ENCODE peak calls at places on chromosomes 12 and 14, in nine cellular contexts. M is NCI-H774, V is ELR, E is COLO829, P is WTC11, W is adrenal gland, D is NCI-H1092 treated with DMSO at 0.1 percent for 48 hours, Y is non-pigmented ciliary epithelial cell, X is heart right ventricle. I is an unnamed sample.

GRCh38 chr12:63790608-63790945 is 10.9 kb downstream of the RXYLT1 start:
- DNase-seq in Y (no peak), D (no peak), M (no peak), W (no peak), X (no peak), V (no peak), P (no peak), E (no peak), I (no peak)

GRCh38 chr12:76768566-76768965 is 4.7 kb downstream of the ZDHHC17 start:
- DNase-seq in Y (no peak), E (no peak), D (no peak), M (no peak), V (peak; percentile 45), P (no peak), W (no peak), X (no peak), I (no peak)

GRCh38 chr12:109777544-109777943 is 55.7 kb downstream of the TRPV4 start:
- DNase-seq in E (peak; percentile 81), V (peak; percentile 55), W (peak; percentile 55), D (no peak), M (peak; percentile 63), P (no peak), Y (peak; percentile 2), X (no peak), I (peak; percentile 34)

GRCh38 chr14:71606064-71606463 is 326.2 kb upstream of the RGS6 start:
- DNase-seq in W (no peak), M (no peak), V (no peak), E (no peak), P (no peak), D (no peak), Y (no peak), X (no peak), I (no peak)

GRCh38 chr12:121939190-121939589 is 20.8 kb downstream of the CFAP251 start:
- DNase-seq in Y (no peak), W (no peak), V (no peak), X (no peak), D (no peak), E (no peak), P (no peak), M (no peak), I (no peak)

GRCh38 chr12:62625238-62625637 is 158.6 kb downstream of the MON2 start:
- DNase-seq in X (no peak), E (no peak), P (no peak), Y (no peak), D (no peak), V (no peak), M (no peak), W (peak; percentile 31), I (no peak)

GRCh38 chr14:22518073-22518472 is 71.0 kb downstream of the DAD1 start:
- DNase-seq in M (no peak), D (no peak), V (no peak), E (no peak), P (no peak), W (no peak), Y (no peak), X (no peak), I (no peak)

GRCh38 chr12:120007272-120007671 is 18.2 kb downstream of the BICDL1 start:
- DNase-seq in V (no peak), M (no peak), X (no peak), W (peak; percentile 6), Y (no peak), E (no peak), P (no peak), D (no peak), I (no peak)

GRCh38 chr12:78870539-78870938 is 6.0 kb downstream of the SYT1 start:
- DNase-seq in W (no peak), V (no peak), Y (no peak), D (no peak), X (no peak), M (no peak), E (no peak), P (no peak), I (no peak)

GRCh38 chr14:51666070-51666469 is 14.4 kb downstream of the FRMD6 start:
- DNase-seq in D (no peak), Y (no peak), X (no peak), P (no peak), V (no peak), E (no peak), M (no peak), W (no peak), I (no peak)

GRCh38 chr14:80434574-80435321 is 223.4 kb upstream of the DIO2 start:
- DNase-seq in V (peak; percentile 69), E (no peak), M (peak; percentile 7), D (no peak), X (no peak), P (no peak), Y (no peak), W (no peak), I (peak; percentile 47)

GRCh38 chr12:74415633-74416032 is 122.0 kb upstream of the ATXN7L3B start:
- DNase-seq in V (peak; percentile 60), X (no peak), W (peak; percentile 12), E (peak; percentile 26), Y (no peak), M (peak; percentile 37), D (no peak), P (no peak), I (no peak)

GRCh38 chr12:45918818-45919217 is 71.6 kb downstream of the SCAF11 start:
- DNase-seq in M (no peak), P (no peak), E (no peak), V (no peak), D (no peak), Y (no peak), X (no peak), W (no peak), I (no peak)

GRCh38 chr12:6178981-6179761 is 21.0 kb upstream of the CD9 start:
- DNase-seq in W (no peak), V (peak; percentile 70), X (no peak), Y (no peak), D (no peak), M (no peak), E (no peak), P (no peak), I (no peak)

GRCh38 chr12:98399532-98399931 is 115.9 kb upstream of the TMPO start:
- DNase-seq in M (no peak), D (no peak), Y (peak; percentile 76), E (peak; percentile 43), P (peak; percentile 44), X (no peak), W (no peak), V (peak; percentile 73), I (peak; percentile 43)

GRCh38 chr12:93524386-93525133 is 47.9 kb upstream of the SOCS2 start:
- DNase-seq in X (no peak), E (no peak), M (no peak), W (no peak), P (no peak), Y (no peak), D (no peak), V (no peak), I (no peak)

GRCh38 chr14:90627478-90627877 is 188.8 kb downstream of the TTC7B start:
- DNase-seq in P (no peak), Y (no peak), W (no peak), V (no peak), M (no peak), D (no peak), X (no peak), E (no peak), I (no peak)

GRCh38 chr14:74409441-74409840 is 16.6 kb downstream of the SYNDIG1L start:
- DNase-seq in Y (no peak), V (no peak), E (no peak), W (no peak), X (no peak), D (no peak), P (no peak), M (no peak), I (no peak)

GRCh38 chr14:59306775-59307174 is 118.3 kb downstream of the DAAM1 start:
- DNase-seq in D (no peak), P (no peak), W (no peak), E (no peak), Y (peak; percentile 68), M (no peak), V (peak; percentile 76), X (no peak), I (no peak)